ENCODE peak calls at places on chromosomes 12 and 14, in four cellular contexts. One of them, this sample, is unnamed.

GRCh38 chr12:126389961-126390360 is 1324.7 kb downstream of the AACS start:
- DNase-seq in endothelial cell of umbilical vein: no peak
- DNase-seq in naive thymus-derived CD4-positive, alpha-beta T cell: no peak
- DNase-seq in fibroblast of the aortic adventitia: no peak
- DNase-seq in this sample: no peak

GRCh38 chr12:15634010-15634676 is 155.0 kb downstream of the EPS8 start:
- DNase-seq in fibroblast of the aortic adventitia: peak
- DNase-seq in endothelial cell of umbilical vein: peak
- DNase-seq in naive thymus-derived CD4-positive, alpha-beta T cell: no peak
- DNase-seq in this sample: no peak

GRCh38 chr12:7108042-7108927 is 729 bp downstream of the C1RL start:
- DNase-seq in endothelial cell of umbilical vein: peak
- DNase-seq in naive thymus-derived CD4-positive, alpha-beta T cell: peak
- DNase-seq in fibroblast of the aortic adventitia: peak
- DNase-seq in this sample: peak

GRCh38 chr12:23217158-23217557 is 592.2 kb downstream of the ETNK1 start:
- DNase-seq in naive thymus-derived CD4-positive, alpha-beta T cell: no peak
- DNase-seq in fibroblast of the aortic adventitia: no peak
- DNase-seq in endothelial cell of umbilical vein: peak
- DNase-seq in this sample: no peak

GRCh38 chr12:64544371-64544770 is 65.9 kb upstream of the RASSF3 start:
- DNase-seq in fibroblast of the aortic adventitia: no peak
- DNase-seq in naive thymus-derived CD4-positive, alpha-beta T cell: no peak
- DNase-seq in endothelial cell of umbilical vein: no peak
- DNase-seq in this sample: no peak

GRCh38 chr14:53367631-53368030 is 214.5 kb upstream of the DDHD1 start:
- DNase-seq in endothelial cell of umbilical vein: peak
- DNase-seq in fibroblast of the aortic adventitia: peak
- DNase-seq in naive thymus-derived CD4-positive, alpha-beta T cell: no peak
- DNase-seq in this sample: no peak

GRCh38 chr12:95402096-95402495 is 71.9 kb upstream of the METAP2 start:
- DNase-seq in fibroblast of the aortic adventitia: no peak
- DNase-seq in endothelial cell of umbilical vein: no peak
- DNase-seq in naive thymus-derived CD4-positive, alpha-beta T cell: no peak
- DNase-seq in this sample: no peak

GRCh38 chr14:103808403-103809001 is 38.9 kb downstream of the PPP1R13B start:
- DNase-seq in endothelial cell of umbilical vein: peak
- DNase-seq in naive thymus-derived CD4-positive, alpha-beta T cell: peak
- DNase-seq in fibroblast of the aortic adventitia: peak
- DNase-seq in this sample: peak

GRCh38 chr12:68508536-68509050 is 102.1 kb upstream of the RAP1B start:
- DNase-seq in endothelial cell of umbilical vein: no peak
- DNase-seq in naive thymus-derived CD4-positive, alpha-beta T cell: no peak
- DNase-seq in fibroblast of the aortic adventitia: no peak
- DNase-seq in this sample: no peak

GRCh38 chr12:77572371-77572770 is 258.3 kb upstream of the NAV3 start:
- DNase-seq in naive thymus-derived CD4-positive, alpha-beta T cell: no peak
- DNase-seq in fibroblast of the aortic adventitia: no peak
- DNase-seq in endothelial cell of umbilical vein: no peak
- DNase-seq in this sample: no peak

GRCh38 chr14:30980980-30981379 is 44.5 kb upstream of the AP4S1 start:
- DNase-seq in fibroblast of the aortic adventitia: no peak
- DNase-seq in endothelial cell of umbilical vein: no peak
- DNase-seq in naive thymus-derived CD4-positive, alpha-beta T cell: no peak
- DNase-seq in this sample: no peak

GRCh38 chr12:108770963-108771362 is 39.6 kb upstream of the CORO1C start:
- DNase-seq in fibroblast of the aortic adventitia: no peak
- DNase-seq in endothelial cell of umbilical vein: no peak
- DNase-seq in naive thymus-derived CD4-positive, alpha-beta T cell: no peak
- DNase-seq in this sample: no peak

GRCh38 chr12:108772247-108772646 is 40.9 kb upstream of the CORO1C start:
- DNase-seq in endothelial cell of umbilical vein: no peak
- DNase-seq in naive thymus-derived CD4-positive, alpha-beta T cell: no peak
- DNase-seq in fibroblast of the aortic adventitia: no peak
- DNase-seq in this sample: peak

GRCh38 chr12:108770269-108770829 is 39.0 kb upstream of the CORO1C start:
- DNase-seq in naive thymus-derived CD4-positive, alpha-beta T cell: no peak
- DNase-seq in endothelial cell of umbilical vein: no peak
- DNase-seq in fibroblast of the aortic adventitia: no peak
- DNase-seq in this sample: no peak

GRCh38 chr12:108766294-108766693 is 35.0 kb upstream of the CORO1C start:
- DNase-seq in fibroblast of the aortic adventitia: no peak
- DNase-seq in endothelial cell of umbilical vein: no peak
- DNase-seq in naive thymus-derived CD4-positive, alpha-beta T cell: no peak
- DNase-seq in this sample: no peak

DNA sequence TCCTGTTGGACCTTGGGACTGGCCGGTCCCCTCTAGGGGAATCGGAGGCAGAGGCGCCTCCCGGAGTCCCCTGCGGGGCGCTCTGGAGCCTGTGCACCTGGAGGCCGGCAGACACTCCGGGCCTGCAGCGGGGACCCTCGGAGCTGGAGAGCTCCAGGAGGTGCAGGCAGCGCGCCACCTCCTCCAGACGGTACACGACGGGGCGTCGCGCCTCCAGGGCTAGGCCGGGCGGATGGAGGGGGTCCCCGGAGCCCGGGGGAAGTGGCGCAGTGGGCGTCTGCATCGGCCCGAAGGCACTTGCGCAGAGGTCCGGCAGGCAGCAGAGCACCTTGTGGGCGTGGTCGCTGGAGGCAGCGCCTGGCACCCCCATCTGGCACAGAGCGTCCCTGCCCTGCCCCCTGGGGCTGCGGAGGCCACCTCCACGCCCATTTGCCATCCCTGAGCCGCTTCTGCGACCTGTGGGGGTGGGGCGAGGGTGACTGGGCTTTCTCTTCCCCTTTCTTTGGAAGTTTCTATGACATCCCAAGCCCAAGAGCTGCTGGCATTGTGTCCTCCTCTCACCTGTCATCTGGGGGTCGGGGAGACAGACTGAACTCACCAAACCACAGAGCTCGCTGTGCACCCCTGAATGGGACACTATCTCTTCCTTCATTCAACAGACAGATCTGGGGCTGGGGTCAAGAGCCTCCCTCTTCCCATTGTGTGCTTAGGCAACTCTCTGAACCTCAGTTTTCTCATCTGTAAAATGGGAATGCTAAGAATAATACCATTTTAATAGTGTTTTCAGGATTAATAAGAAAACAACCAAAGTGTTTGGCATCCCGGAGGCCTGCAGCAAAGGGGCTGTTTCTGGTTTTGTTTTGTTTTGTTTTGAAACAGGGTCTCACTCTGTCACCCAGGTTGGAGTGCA is 37.5 kb upstream of the CORO1C start:
- DNase-seq in naive thymus-derived CD4-positive, alpha-beta T cell: no peak
- DNase-seq in fibroblast of the aortic adventitia: no peak
- DNase-seq in endothelial cell of umbilical vein: no peak
- DNase-seq in this sample: no peak
- H3K4me3 ChIP-seq in naive thymus-derived CD4-positive, alpha-beta T cell: no peak
- H3K4me3 ChIP-seq in fibroblast of the aortic adventitia: no peak
- H3K4me3 ChIP-seq in endothelial cell of umbilical vein: no peak
- H3K4me3 ChIP-seq in this sample: no peak

GRCh38 chr12:21939435-21939834 is 1.8 kb downstream of the ABCC9 start:
- DNase-seq in naive thymus-derived CD4-positive, alpha-beta T cell: no peak
- DNase-seq in endothelial cell of umbilical vein: no peak
- DNase-seq in fibroblast of the aortic adventitia: peak
- DNase-seq in this sample: no peak
- H3K4me3 ChIP-seq in naive thymus-derived CD4-positive, alpha-beta T cell: no peak
- H3K4me3 ChIP-seq in endothelial cell of umbilical vein: no peak
- H3K4me3 ChIP-seq in fibroblast of the aortic adventitia: peak
- H3K4me3 ChIP-seq in this sample: no peak

GRCh38 chr14:67821121-67821520 is 1.5 kb downstream of the RAD51B start:
- DNase-seq in naive thymus-derived CD4-positive, alpha-beta T cell: no peak
- DNase-seq in endothelial cell of umbilical vein: no peak
- DNase-seq in fibroblast of the aortic adventitia: no peak
- DNase-seq in this sample: no peak

GRCh38 chr14:67816326-67817009 is at the start of gene ZFYVE26:
- DNase-seq in fibroblast of the aortic adventitia: peak
- DNase-seq in endothelial cell of umbilical vein: peak
- DNase-seq in naive thymus-derived CD4-positive, alpha-beta T cell: peak
- DNase-seq in this sample: peak

GRCh38 chr14:67817750-67818438 is 1.5 kb upstream of the ZFYVE26 start:
- DNase-seq in endothelial cell of umbilical vein: no peak
- DNase-seq in naive thymus-derived CD4-positive, alpha-beta T cell: no peak
- DNase-seq in fibroblast of the aortic adventitia: no peak
- DNase-seq in this sample: no peak

GRCh38 chr14:67819563-67820411 is at the start of gene RAD51B:
- DNase-seq in fibroblast of the aortic adventitia: peak
- DNase-seq in endothelial cell of umbilical vein: peak
- DNase-seq in naive thymus-derived CD4-positive, alpha-beta T cell: peak
- DNase-seq in this sample: peak

GRCh38 chr14:67820428-67820881 is 876 bp downstream of the RAD51B start:
- DNase-seq in fibroblast of the aortic adventitia: peak
- DNase-seq in naive thymus-derived CD4-positive, alpha-beta T cell: no peak
- DNase-seq in endothelial cell of umbilical vein: peak
- DNase-seq in this sample: no peak
- H3K4me3 ChIP-seq in fibroblast of the aortic adventitia: peak
- H3K4me3 ChIP-seq in naive thymus-derived CD4-positive, alpha-beta T cell: peak
- H3K4me3 ChIP-seq in endothelial cell of umbilical vein: peak
- H3K4me3 ChIP-seq in this sample: peak

GRCh38 chr12:65876898-65877721 is 52.8 kb downstream of the HMGA2 start:
- DNase-seq in endothelial cell of umbilical vein: peak
- DNase-seq in naive thymus-derived CD4-positive, alpha-beta T cell: no peak
- DNase-seq in fibroblast of the aortic adventitia: peak
- DNase-seq in this sample: no peak
- H3K4me3 ChIP-seq in endothelial cell of umbilical vein: no peak
- H3K4me3 ChIP-seq in naive thymus-derived CD4-positive, alpha-beta T cell: no peak
- H3K4me3 ChIP-seq in fibroblast of the aortic adventitia: no peak
- H3K4me3 ChIP-seq in this sample: no peak

GRCh38 chr14:32932921-32933622 is 5.6 kb upstream of the NPAS3 start:
- DNase-seq in endothelial cell of umbilical vein: no peak
- DNase-seq in fibroblast of the aortic adventitia: no peak
- DNase-seq in naive thymus-derived CD4-positive, alpha-beta T cell: no peak
- DNase-seq in this sample: no peak
- H3K4me3 ChIP-seq in endothelial cell of umbilical vein: no peak
- H3K4me3 ChIP-seq in fibroblast of the aortic adventitia: no peak
- H3K4me3 ChIP-seq in naive thymus-derived CD4-positive, alpha-beta T cell: no peak
- H3K4me3 ChIP-seq in this sample: no peak

DNA sequence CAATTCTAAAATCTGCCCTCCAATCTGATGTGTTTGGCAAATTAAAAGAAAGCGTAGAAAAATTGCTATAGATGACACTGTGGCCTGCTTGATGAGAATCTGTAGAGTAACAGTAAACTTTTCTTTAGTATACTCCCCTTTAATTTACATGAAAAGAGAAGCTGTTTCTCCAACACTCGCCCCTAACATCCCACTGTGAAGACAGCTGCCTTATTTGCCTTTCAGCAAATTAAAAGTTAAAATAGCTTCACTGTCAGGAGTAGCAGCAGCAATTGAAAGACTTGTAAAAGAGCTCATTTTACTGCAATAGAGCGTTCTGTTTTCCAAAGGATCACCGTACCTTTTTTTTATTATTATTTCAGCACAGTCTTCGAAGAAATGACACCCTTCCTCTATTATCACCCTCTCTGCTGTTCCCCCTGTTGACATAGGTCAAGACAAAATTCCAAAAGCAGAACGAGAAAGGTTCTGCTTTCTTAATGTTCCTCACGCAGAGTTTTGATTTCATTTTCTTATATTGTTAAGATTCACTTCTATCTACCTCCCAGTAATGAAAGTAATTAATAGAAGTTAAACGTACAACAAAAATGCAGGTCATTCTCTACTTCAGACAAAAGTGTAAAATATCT is 153.5 kb upstream of the USP15 start:
- DNase-seq in endothelial cell of umbilical vein: no peak
- DNase-seq in fibroblast of the aortic adventitia: no peak
- DNase-seq in naive thymus-derived CD4-positive, alpha-beta T cell: no peak
- DNase-seq in this sample: no peak
- H3K4me3 ChIP-seq in endothelial cell of umbilical vein: no peak
- H3K4me3 ChIP-seq in fibroblast of the aortic adventitia: no peak
- H3K4me3 ChIP-seq in naive thymus-derived CD4-positive, alpha-beta T cell: no peak
- H3K4me3 ChIP-seq in this sample: no peak

GRCh38 chr12:75208851-75209781 is 523 bp downstream of the KCNC2 start:
- DNase-seq in endothelial cell of umbilical vein: peak
- DNase-seq in naive thymus-derived CD4-positive, alpha-beta T cell: no peak
- DNase-seq in fibroblast of the aortic adventitia: peak
- DNase-seq in this sample: no peak

GRCh38 chr12:75205556-75205955 is 4.1 kb downstream of the KCNC2 start:
- DNase-seq in fibroblast of the aortic adventitia: no peak
- DNase-seq in endothelial cell of umbilical vein: no peak
- DNase-seq in naive thymus-derived CD4-positive, alpha-beta T cell: no peak
- DNase-seq in this sample: peak

GRCh38 chr12:75212072-75212471 is 2.4 kb upstream of the KCNC2 start:
- DNase-seq in fibroblast of the aortic adventitia: no peak
- DNase-seq in naive thymus-derived CD4-positive, alpha-beta T cell: no peak
- DNase-seq in endothelial cell of umbilical vein: no peak
- DNase-seq in this sample: peak

GRCh38 chr12:75207338-75208083 is 2.1 kb downstream of the KCNC2 start:
- DNase-seq in endothelial cell of umbilical vein: no peak
- DNase-seq in naive thymus-derived CD4-positive, alpha-beta T cell: no peak
- DNase-seq in fibroblast of the aortic adventitia: no peak
- DNase-seq in this sample: no peak

GRCh38 chr12:75209782-75210138 is at the start of gene KCNC2:
- DNase-seq in naive thymus-derived CD4-positive, alpha-beta T cell: no peak
- DNase-seq in endothelial cell of umbilical vein: no peak
- DNase-seq in fibroblast of the aortic adventitia: no peak
- DNase-seq in this sample: no peak
- H3K4me3 ChIP-seq in naive thymus-derived CD4-positive, alpha-beta T cell: no peak
- H3K4me3 ChIP-seq in endothelial cell of umbilical vein: no peak
- H3K4me3 ChIP-seq in fibroblast of the aortic adventitia: no peak
- H3K4me3 ChIP-seq in this sample: no peak

GRCh38 chr14:38210168-38210567 is 2.5 kb downstream of the SSTR1 start:
- DNase-seq in endothelial cell of umbilical vein: peak
- DNase-seq in naive thymus-derived CD4-positive, alpha-beta T cell: no peak
- DNase-seq in fibroblast of the aortic adventitia: peak
- DNase-seq in this sample: no peak
- H3K4me3 ChIP-seq in endothelial cell of umbilical vein: peak
- H3K4me3 ChIP-seq in naive thymus-derived CD4-positive, alpha-beta T cell: no peak
- H3K4me3 ChIP-seq in fibroblast of the aortic adventitia: peak
- H3K4me3 ChIP-seq in this sample: no peak